ENCODE peak calls at places on chromosomes 16 and 17, in eight cellular contexts. F, P, V, H, Z, D, K and X are unnamed samples.

GRCh38 chr17:55381017-55381770 is 40.4 kb downstream of the MMD start:
- DNase-seq in F (no peak), P (no peak), V (no peak), H (no peak), Z (no peak), D (no peak), K (no peak), X (no peak)

GRCh38 chr16:50120732-50121131 is 32.4 kb upstream of the TENT4B start:
- DNase-seq in F (no peak), P (no peak), V (no peak), H (no peak), Z (no peak), D (no peak), K (no peak), X (no peak)

GRCh38 chr16:1290860-1291575 is 18.4 kb upstream of the UBE2I start:
- DNase-seq in F (no peak), P (peak; percentile 38), V (no peak), H (no peak), Z (no peak), D (no peak), K (no peak), X (no peak)

GRCh38 chr17:30263552-30264333 is 28.0 kb downstream of the BLMH start:
- DNase-seq in F (no peak), P (no peak), V (peak; percentile 23), H (no peak), Z (no peak), D (no peak), K (peak; percentile 29), X (no peak)

GRCh38 chr17:46773676-46774075 is 44.8 kb downstream of the WNT3 start:
- DNase-seq in F (no peak), P (no peak), V (no peak), H (no peak), Z (no peak), D (no peak), K (no peak), X (no peak)

GRCh38 chr17:65334391-65334790 is 197.2 kb downstream of the RGS9 start:
- DNase-seq in F (no peak), P (no peak), V (no peak), H (no peak), Z (no peak), D (no peak), K (no peak), X (no peak)

GRCh38 chr17:9213311-9213655 is 192.0 kb downstream of the NTN1 start:
- DNase-seq in F (no peak), P (no peak), V (no peak), H (no peak), Z (no peak), D (no peak), K (no peak), X (no peak)

GRCh38 chr17:14701901-14702300 is 401.0 kb downstream of the HS3ST3B1 start:
- DNase-seq in F (no peak), P (no peak), V (no peak), H (no peak), Z (no peak), D (no peak), K (no peak), X (no peak)

GRCh38 chr17:77266213-77266612 is 125.4 kb downstream of the SEC14L1 start:
- DNase-seq in F (no peak), P (no peak), V (no peak), H (no peak), Z (no peak), D (no peak), K (no peak), X (no peak)

GRCh38 chr17:21500064-21500463 is 123.9 kb downstream of the KCNJ12 start:
- DNase-seq in F (no peak), P (no peak), V (no peak), H (no peak), Z (no peak), D (peak; percentile 37), K (no peak), X (no peak)

GRCh38 chr17:63700528-63701441 is 860 bp upstream of the LIMD2 start:
- DNase-seq in F (peak; percentile 37), P (no peak), V (peak; percentile 53), H (peak; percentile 11), Z (peak; percentile 46), D (peak; percentile 75), K (no peak), X (no peak)

GRCh38 chr16:64434526-64435069 is 687.3 kb downstream of the CDH11 start:
- DNase-seq in F (no peak), P (no peak), V (peak; percentile 82), H (no peak), Z (no peak), D (no peak), K (no peak), X (no peak)

GRCh38 chr17:4583796-4584124 is 569 bp upstream of the SMTNL2 start:
- DNase-seq in F (no peak), P (no peak), V (peak; percentile 83), H (no peak), Z (no peak), D (peak; percentile 74), K (no peak), X (no peak)

GRCh38 chr16:53968454-53968853 is 264.5 kb downstream of the FTO start:
- DNase-seq in F (no peak), P (no peak), V (no peak), H (no peak), Z (no peak), D (no peak), K (no peak), X (no peak)

GRCh38 chr17:54982399-54982798 is 13.8 kb downstream of the STXBP4 start:
- DNase-seq in F (no peak), P (no peak), V (no peak), H (peak; percentile 34), Z (no peak), D (no peak), K (no peak), X (peak; percentile 53)

GRCh38 chr16:24972608-24973220 is 42.5 kb downstream of the ARHGAP17 start:
- DNase-seq in F (no peak), P (no peak), V (no peak), H (no peak), Z (no peak), D (no peak), K (no peak), X (no peak)

GRCh38 chr16:54291107-54291980 is 4.8 kb upstream of the IRX3 start:
- DNase-seq in F (no peak), P (no peak), V (peak; percentile 53), H (no peak), Z (no peak), D (peak; percentile 49), K (no peak), X (no peak)

GRCh38 chr17:74769856-74770497 is 6.2 kb downstream of the NAT9 start:
- DNase-seq in F (no peak), P (no peak), V (no peak), H (no peak), Z (no peak), D (no peak), K (no peak), X (no peak)

GRCh38 chr17:74772071-74772470 is 4.1 kb downstream of the NAT9 start:
- DNase-seq in F (no peak), P (no peak), V (no peak), H (no peak), Z (no peak), D (no peak), K (no peak), X (no peak)

GRCh38 chr17:74769266-74769855 is 6.8 kb downstream of the NAT9 start:
- DNase-seq in F (no peak), P (no peak), V (no peak), H (no peak), Z (no peak), D (no peak), K (no peak), X (no peak)

GRCh38 chr17:74771319-74771914 is 4.7 kb downstream of the NAT9 start:
- DNase-seq in F (no peak), P (no peak), V (no peak), H (no peak), Z (no peak), D (no peak), K (no peak), X (no peak)

GRCh38 chr17:74770498-74771318 is 5.4 kb downstream of the NAT9 start:
- DNase-seq in F (peak; percentile 85), P (peak; percentile 82), V (peak; percentile 74), H (no peak), Z (peak; percentile 75), D (peak; percentile 85), K (peak; percentile 78), X (no peak)
- TF ChIP-seq CTCF in F (peak; percentile 92), P (peak; percentile 88), V (peak; percentile 71), H (peak; percentile 88), Z (peak; percentile 84), D (peak; percentile 77), K (peak; percentile 87), X (peak; percentile 91)

GRCh38 chr17:17725853-17726720 is 44.8 kb downstream of the RAI1 start:
- DNase-seq in F (no peak), P (no peak), V (no peak), H (no peak), Z (no peak), D (no peak), K (no peak), X (no peak)
- H3K4me3 ChIP-seq in F (no peak overlapping the region), P (no peak overlapping the region), V (peak overlapping the region; percentile 90), H (no peak overlapping the region), Z (no peak overlapping the region), D (peak overlapping the region; percentile 61), K (no peak overlapping the region), X (no peak overlapping the region)

GRCh38 chr17:59311051-59311468 is 20.4 kb upstream of the YPEL2 start:
- DNase-seq in F (peak; percentile 32), P (peak; percentile 58), V (peak; percentile 77), H (peak; percentile 36), Z (peak; percentile 64), D (peak; percentile 80), K (no peak), X (peak; percentile 5)
- TF ChIP-seq CTCF in F (peak; percentile 82), P (peak; percentile 82), V (peak; percentile 70), H (peak; percentile 74), Z (peak; percentile 89), D (peak; percentile 78), K (peak; percentile 36), X (peak; percentile 66)

DNA sequence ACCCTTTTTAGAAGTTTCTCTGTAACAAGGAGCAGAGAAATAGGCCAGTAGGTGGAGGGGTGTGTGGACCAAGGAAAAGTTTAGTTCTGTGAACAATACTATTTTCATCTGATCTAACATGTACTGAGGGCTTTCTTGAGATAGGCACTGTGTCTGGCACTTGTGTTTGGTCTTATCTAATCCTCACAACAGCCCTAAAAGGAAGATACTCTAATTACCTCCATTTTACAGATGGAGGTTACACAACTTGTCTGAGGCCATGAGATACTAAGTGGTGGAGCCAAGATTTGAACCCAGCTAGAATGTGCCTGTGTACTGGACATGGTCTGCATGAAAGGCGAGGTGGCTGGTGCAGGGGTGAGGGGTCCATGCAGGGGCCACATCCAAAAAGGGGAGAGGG is 4.5 kb downstream of the TNFSF12 start:
- DNase-seq in F (no peak), P (no peak), V (no peak), H (no peak), Z (no peak), D (no peak), K (no peak), X (no peak)
- H3K4me3 ChIP-seq in F (no peak overlapping the region), P (no peak overlapping the region), V (no peak overlapping the region), H (no peak overlapping the region), Z (no peak overlapping the region), D (no peak overlapping the region), K (no peak overlapping the region), X (no peak overlapping the region)

GRCh38 chr16:57255686-57256415 is 10.8 kb downstream of the ARL2BP start:
- DNase-seq in F (no peak), P (no peak), V (no peak), H (no peak), Z (no peak), D (no peak), K (no peak), X (no peak)
- TF ChIP-seq CTCF in F (no peak), P (no peak), V (no peak), H (no peak), Z (no peak), D (no peak), K (no peak), X (no peak)

GRCh38 chr17:67164298-67164697 is 80.7 kb downstream of the HELZ start:
- DNase-seq in F (no peak), P (no peak), V (no peak), H (no peak), Z (no peak), D (no peak), K (no peak), X (no peak)
- H3K4me3 ChIP-seq in F (no peak overlapping the region), P (no peak overlapping the region), V (no peak overlapping the region), H (no peak overlapping the region), Z (no peak overlapping the region), D (no peak overlapping the region), K (no peak overlapping the region), X (no peak overlapping the region)